ENCODE peak calls at places on chromosome 6, in four cellular contexts. U is SK-N-SH, F is HepG2, L is HCT116. Z is an unnamed sample.

GRCh38 chr6:166514196-166514595 is 72.3 kb downstream of the RAMACL start:
- DNase-seq in U (no peak), F (no peak), L (no peak), Z (no peak)

GRCh38 chr6:16803294-16804006 is 42.2 kb upstream of the ATXN1 start:
- DNase-seq in L (no peak), U (no peak), F (peak), Z (no peak)

GRCh38 chr6:111658445-111659154 is 52.9 kb upstream of the TRAF3IP2 start:
- DNase-seq in L (no peak), U (no peak), F (no peak), Z (no peak)

GRCh38 chr6:8879334-8879733 is 444.0 kb upstream of the SLC35B3 start:
- DNase-seq in U (no peak), L (no peak), F (no peak), Z (no peak)

GRCh38 chr6:111237757-111238260 is 150.5 kb downstream of the SLC16A10 start:
- DNase-seq in F (no peak), L (no peak), U (no peak), Z (no peak)

GRCh38 chr6:10589429-10589727 is 68.2 kb downstream of the GCNT2 start:
- DNase-seq in U (peak), L (no peak), F (no peak), Z (no peak)

GRCh38 chr6:117919775-117920492 is 12.9 kb downstream of the SLC35F1 start:
- DNase-seq in F (no peak), U (peak), L (no peak), Z (peak)

GRCh38 chr6:147510949-147511590 is 2.6 kb downstream of the SAMD5 start:
- DNase-seq in L (no peak), U (no peak), F (peak), Z (no peak)

GRCh38 chr6:93139408-93140081 is 279.8 kb downstream of the EPHA7 start:
- DNase-seq in U (no peak), F (no peak), L (no peak), Z (no peak)

GRCh38 chr6:20830576-20830975 is 296.3 kb downstream of the CDKAL1 start:
- DNase-seq in U (no peak), F (no peak), L (no peak), Z (no peak)
- TF ChIP-seq JUND in U (no peak), F (no peak), L (no peak), Z (no peak)

GRCh38 chr6:145274083-145274482 is 461.2 kb downstream of the EPM2A start:
- DNase-seq in L (no peak), U (no peak), F (no peak), Z (no peak)
- TF ChIP-seq JUND in L (no peak), U (no peak), F (no peak), Z (no peak)

GRCh38 chr6:48641544-48641943 is 530.5 kb upstream of the PTCHD4 start:
- DNase-seq in L (no peak), F (no peak), U (no peak), Z (no peak)
- TF ChIP-seq JUND in L (no peak), F (no peak), U (no peak), Z (no peak)

GRCh38 chr6:36642913-36643817 is 35.3 kb upstream of the CDKN1A start:
- DNase-seq in L (no peak), F (peak), U (no peak), Z (peak)
- TF ChIP-seq JUND in L (no peak), F (no peak), U (no peak), Z (no peak)

GRCh38 chr6:148704539-148704938 is 42.3 kb upstream of the UST start:
- DNase-seq in U (no peak), L (no peak), F (no peak), Z (no peak)
- TF ChIP-seq JUND in U (no peak), L (no peak), F (no peak), Z (no peak)

GRCh38 chr6:4815584-4815983 is 39.4 kb downstream of the CDYL start:
- DNase-seq in L (no peak), U (no peak), F (no peak), Z (no peak)

GRCh38 chr6:4814212-4814611 is 38.0 kb downstream of the CDYL start:
- DNase-seq in U (no peak), L (no peak), F (no peak), Z (no peak)

GRCh38 chr6:4813055-4813454 is 36.9 kb downstream of the CDYL start:
- DNase-seq in F (no peak), U (no peak), L (no peak), Z (no peak)

GRCh38 chr6:4809999-4810918 is 34.1 kb downstream of the CDYL start:
- DNase-seq in F (peak), L (peak), U (no peak), Z (peak)

DNA sequence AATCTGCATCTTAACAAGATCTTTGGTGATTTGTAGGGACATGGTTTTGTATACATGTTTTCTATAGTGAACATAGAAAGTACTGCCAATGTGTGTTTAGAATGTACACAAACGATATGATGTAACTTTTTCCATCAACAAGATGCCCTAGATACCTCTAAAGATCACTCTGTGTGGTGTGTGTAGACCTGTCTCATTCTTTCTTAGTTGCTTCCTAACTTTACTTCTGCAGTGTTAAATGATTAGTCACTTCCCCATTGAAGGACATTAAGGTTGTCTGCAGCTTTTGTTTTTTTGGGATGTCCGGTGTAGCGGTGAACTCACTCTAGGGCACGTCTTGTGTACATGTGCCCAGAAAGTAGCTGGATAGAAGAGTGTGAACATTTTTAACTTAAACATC is 35.9 kb downstream of the CDYL start:
- DNase-seq in U (no peak), L (no peak), F (no peak), Z (no peak)
- TF ChIP-seq JUND in U (no peak), L (no peak), F (no peak), Z (no peak)

DNA sequence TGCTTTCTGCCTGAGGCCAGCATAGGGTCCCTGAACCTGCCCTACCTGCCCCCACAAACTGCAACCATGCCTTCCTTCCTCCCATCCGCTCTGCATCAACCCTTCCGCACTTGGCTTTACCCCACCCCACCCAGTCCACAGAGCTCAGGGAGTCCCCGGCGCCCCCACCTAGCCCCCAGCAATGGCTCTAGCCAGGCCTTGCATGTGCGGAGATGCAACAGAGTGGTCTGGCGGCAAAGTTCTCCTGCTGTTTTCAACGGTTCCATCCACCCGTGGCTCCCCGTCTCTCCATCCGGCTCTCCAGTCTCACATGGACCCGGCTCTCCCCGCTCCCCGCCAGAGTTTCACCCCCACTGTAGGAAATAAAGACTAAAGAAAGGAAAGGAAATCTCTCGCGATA is 795 bp downstream of the LRFN2 start:
- DNase-seq in U (peak), F (no peak), L (no peak), Z (no peak)
- TF ChIP-seq JUND in U (no peak), F (no peak), L (no peak), Z (no peak)

Z was measured in T47D.